ENCODE peak calls at places on chromosomes 4 and X, in nine cellular contexts. D is IMR-90, E is AG09309, X is RWPE1, Z is psoas muscle, I is WTC11, R is GM13977, W is fibroblast of lung, T is uterus. H is an unnamed sample.
A peak's percentile ranks its signal among the peaks of the same experiment; 100 is the strongest.

GRCh38 chrX:78105944-78106650 is 2.0 kb downstream of the PGK1 start:
- DNase-seq in D (no peak), E (no peak), T (no peak), X (no peak), R (no peak), W (peak; percentile 5), I (no peak), Z (no peak), H (no peak)

GRCh38 chrX:132918523-132918922 is 39.9 kb downstream of the HS6ST2 start:
- DNase-seq in D (no peak), I (no peak), X (no peak), Z (no peak), T (no peak), E (no peak), W (no peak), R (no peak), H (no peak)

GRCh38 chrX:63755892-63756291 is 29.1 kb downstream of the ARHGEF9 start:
- DNase-seq in X (no peak), R (no peak), I (no peak), Z (no peak), E (no peak), D (no peak), T (no peak), W (no peak), H (no peak)

GRCh38 chr4:10403633-10404445 is 53.4 kb downstream of the ZNF518B start:
- DNase-seq in W (peak; percentile 15), I (no peak), T (no peak), Z (no peak), R (peak; percentile 38), D (peak; percentile 30), X (peak; percentile 26), E (no peak), H (peak; percentile 54)

GRCh38 chrX:131626681-131627296 is 82.9 kb downstream of the OR13H1 start:
- DNase-seq in D (no peak), X (no peak), E (no peak), W (peak; percentile 13), I (no peak), R (no peak), T (no peak), Z (no peak), H (no peak)

GRCh38 chr4:166421556-166422156 is 548.6 kb downstream of the TLL1 start:
- DNase-seq in D (peak; percentile 2), Z (no peak), X (no peak), E (peak; percentile 55), W (peak; percentile 88), I (no peak), R (no peak), T (peak; percentile 14), H (peak; percentile 64)

GRCh38 chr4:155903453-155903852 is at the start of gene TDO2:
- DNase-seq in I (no peak), R (no peak), X (no peak), D (no peak), Z (no peak), E (no peak), T (no peak), W (no peak), H (no peak)

GRCh38 chr4:164423819-164424218 is 330.1 kb upstream of the SMIM31 start:
- DNase-seq in X (no peak), E (no peak), Z (no peak), I (no peak), R (no peak), D (no peak), W (no peak), T (no peak), H (no peak)

GRCh38 chrX:37652589-37653271 is 32.9 kb upstream of the XK start:
- DNase-seq in D (no peak), W (no peak), X (no peak), Z (no peak), T (no peak), E (no peak), R (no peak), I (no peak), H (no peak)

GRCh38 chr4:113979973-113980615 is 647 bp upstream of the ARSJ start:
- DNase-seq in I (peak; percentile 18), E (no peak), X (no peak), Z (no peak), D (peak; percentile 44), R (no peak), T (no peak), W (peak; percentile 68), H (no peak)

GRCh38 chrX:71198066-71198465 is 25.0 kb upstream of the GJB1 start:
- DNase-seq in Z (no peak), I (no peak), R (peak; percentile 48), W (no peak), T (no peak), X (no peak), E (no peak), D (no peak), H (no peak)

GRCh38 chr4:4865705-4866123 is 6.2 kb downstream of the MSX1 start:
- DNase-seq in E (no peak), I (no peak), W (no peak), T (no peak), X (no peak), Z (no peak), R (peak; percentile 39), D (no peak), H (no peak)

GRCh38 chrX:53190363-53190960 is 34.5 kb downstream of the KDM5C start:
- DNase-seq in E (no peak), I (peak; percentile 56), Z (no peak), T (no peak), W (no peak), R (no peak), D (no peak), X (no peak), H (no peak)

GRCh38 chrX:2705036-2705435 is 13.9 kb downstream of the CD99 start:
- DNase-seq in W (peak; percentile 54), E (no peak), X (no peak), Z (no peak), R (no peak), D (no peak), I (no peak), T (no peak), H (no peak)

GRCh38 chrX:2928583-2929434 is at the start of gene ARSD:
- DNase-seq in W (peak; percentile 96), E (peak; percentile 67), X (peak; percentile 67), Z (peak; percentile 88), I (peak; percentile 87), D (peak; percentile 86), R (peak; percentile 62), T (peak; percentile 91), H (peak; percentile 72)

GRCh38 chrX:74383611-74384010 is 37.7 kb upstream of the SLC16A2 start:
- DNase-seq in I (peak; percentile 32), D (peak; percentile 59), R (peak; percentile 34), Z (no peak), T (peak; percentile 21), W (peak; percentile 55), X (peak; percentile 50), E (peak; percentile 16), H (peak; percentile 43)

GRCh38 chr4:78297075-78297815 is 240.1 kb downstream of the FRAS1 start:
- DNase-seq in Z (no peak), X (no peak), W (peak; percentile 55), E (no peak), T (no peak), I (no peak), R (no peak), D (peak; percentile 15), H (no peak)

GRCh38 chr4:23368081-23368697 is 521.7 kb downstream of the PPARGC1A start:
- DNase-seq in E (no peak), Z (peak; percentile 25), W (no peak), R (no peak), D (peak; percentile 1), I (peak; percentile 72), X (no peak), T (no peak), H (no peak)
- TF ChIP-seq CTCF in E (no peak), Z (peak; percentile 66), W (no peak), R (peak; percentile 15), D (peak; percentile 12), I (peak; percentile 56), X (no peak), T (no peak), H (no peak)

GRCh38 chr4:127598656-127599055 is 34.1 kb upstream of the INTU start:
- DNase-seq in T (no peak), W (no peak), Z (no peak), I (no peak), R (no peak), E (no peak), X (no peak), D (no peak), H (no peak)

GRCh38 chr4:127606823-127607222 is 25.9 kb upstream of the INTU start:
- DNase-seq in X (no peak), W (peak; percentile 6), T (no peak), R (no peak), E (no peak), I (no peak), Z (no peak), D (no peak), H (no peak)

GRCh38 chr4:127604949-127605709 is 27.6 kb upstream of the INTU start:
- DNase-seq in R (peak; percentile 31), E (no peak), T (no peak), W (peak; percentile 22), Z (no peak), X (peak; percentile 28), I (peak; percentile 69), D (peak; percentile 48), H (peak; percentile 17)

DNA sequence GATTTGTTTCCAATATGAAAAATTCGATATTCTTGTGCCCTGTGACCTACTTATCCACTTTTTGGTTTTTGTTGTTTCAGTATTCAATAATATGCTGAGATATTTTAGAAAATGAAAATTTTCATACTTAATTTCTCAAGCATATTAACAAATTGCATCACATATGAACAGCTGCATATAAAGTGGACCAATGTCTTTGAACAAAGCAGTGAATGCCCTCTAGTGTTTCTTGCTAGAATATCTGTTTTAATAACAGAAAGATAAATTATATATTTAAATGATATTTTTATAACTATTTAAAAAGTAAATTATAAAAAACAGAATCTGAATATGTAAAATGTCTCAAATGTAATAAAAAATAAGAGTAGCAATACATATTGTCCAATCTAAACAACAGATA is 31.7 kb upstream of the INTU start:
- DNase-seq in T (no peak), W (peak; percentile 5), Z (no peak), I (no peak), R (no peak), E (no peak), D (peak; percentile 43), X (peak; percentile 18), H (peak; percentile 17)
- TF ChIP-seq CTCF in T (no peak), W (peak; percentile 12), Z (no peak), I (no peak), R (no peak), E (peak; percentile 31), D (peak; percentile 39), X (no peak), H (peak; percentile 67)

GRCh38 chrX:110403839-110404238 is 45.2 kb downstream of the RTL9 start:
- DNase-seq in Z (no peak), E (no peak), T (no peak), X (no peak), R (no peak), I (no peak), D (peak; percentile 78), W (peak; percentile 82), H (peak; percentile 64)
- TF ChIP-seq CTCF in Z (no peak), E (no peak), T (no peak), X (no peak), R (no peak), I (no peak), D (no peak), W (no peak), H (no peak)

DNA sequence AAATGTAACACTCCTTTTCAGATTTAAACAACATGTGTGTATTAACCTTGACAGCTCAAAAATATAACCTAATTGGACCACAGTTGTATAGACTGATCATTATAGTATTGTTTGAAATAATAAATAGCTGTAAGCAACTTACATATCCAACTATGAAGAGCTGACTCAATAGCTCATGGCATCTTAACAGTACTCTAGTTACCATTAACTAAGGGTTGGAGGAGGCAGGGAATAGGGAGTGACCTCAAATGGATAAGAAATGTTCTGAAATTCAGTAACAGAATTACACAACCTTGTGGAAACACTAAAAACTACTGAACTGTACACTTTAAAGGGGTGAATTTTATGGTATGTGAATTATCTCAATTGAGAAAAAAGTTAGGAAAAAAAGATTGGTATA is 136.5 kb upstream of the CPEB2 start:
- DNase-seq in I (no peak), E (no peak), W (no peak), Z (no peak), R (no peak), T (no peak), X (no peak), D (no peak), H (no peak)
- TF ChIP-seq CTCF in I (no peak), E (no peak), W (no peak), Z (no peak), R (no peak), T (no peak), X (no peak), D (no peak), H (no peak)

H was measured in HFFc6.